ENCODE peak calls at places on chromosomes 6 and 20, in ten cellular contexts. U, T, L, D, J, Y, H, X, Z and A are unnamed samples.

GRCh38 chr6:129853996-129854711 is 7.0 kb downstream of the TMEM244 start:
- DNase-seq in U (peak; percentile 9), T (no peak), L (no peak), D (no peak), J (no peak), Y (no peak), H (no peak), X (no peak), Z (peak; percentile 64), A (no peak)

GRCh38 chr6:134379086-134379485 is 61.2 kb upstream of the SGK1 start:
- DNase-seq in U (no peak), T (no peak), L (no peak), D (no peak), J (peak; percentile 67), Y (no peak), H (peak; percentile 60), X (no peak), Z (peak; percentile 87), A (peak; percentile 90)

GRCh38 chr20:32480361-32481199 is 104.6 kb downstream of the NOL4L start:
- DNase-seq in U (no peak), T (no peak), L (no peak), D (no peak), J (peak; percentile 48), Y (peak; percentile 32), H (no peak), X (no peak), Z (no peak), A (no peak)

GRCh38 chr6:121161881-121162280 is 172.4 kb downstream of the TBC1D32 start:
- DNase-seq in U (no peak), T (no peak), L (no peak), D (no peak), J (no peak), Y (no peak), H (no peak), X (no peak), Z (no peak), A (no peak)

GRCh38 chr20:51660741-51661608 is 107.2 kb downstream of the ATP9A start:
- DNase-seq in U (peak; percentile 48), T (no peak), L (no peak), D (no peak), J (no peak), Y (no peak), H (no peak), X (no peak), Z (peak; percentile 100), A (no peak)

GRCh38 chr6:6314601-6315000 is 5.9 kb downstream of the F13A1 start:
- DNase-seq in U (no peak), T (no peak), L (no peak), D (no peak), J (no peak), Y (no peak), H (no peak), X (no peak), Z (no peak), A (no peak)

GRCh38 chr6:163659807-163660206 is 245.3 kb downstream of the QKI start:
- DNase-seq in U (no peak), T (no peak), L (no peak), D (no peak), J (no peak), Y (no peak), H (no peak), X (no peak), Z (no peak), A (no peak)

GRCh38 chr6:150897400-150897943 is 32.0 kb downstream of the MTHFD1L start:
- DNase-seq in U (no peak), T (no peak), L (no peak), D (no peak), J (no peak), Y (no peak), H (no peak), X (no peak), Z (no peak), A (no peak)

GRCh38 chr6:37244430-37245310 is 12.9 kb upstream of the TBC1D22B start:
- DNase-seq in U (peak; percentile 100), T (no peak), L (peak; percentile 70), D (peak; percentile 73), J (no peak), Y (no peak), H (peak; percentile 72), X (peak; percentile 91), Z (peak; percentile 5), A (peak; percentile 52)

DNA sequence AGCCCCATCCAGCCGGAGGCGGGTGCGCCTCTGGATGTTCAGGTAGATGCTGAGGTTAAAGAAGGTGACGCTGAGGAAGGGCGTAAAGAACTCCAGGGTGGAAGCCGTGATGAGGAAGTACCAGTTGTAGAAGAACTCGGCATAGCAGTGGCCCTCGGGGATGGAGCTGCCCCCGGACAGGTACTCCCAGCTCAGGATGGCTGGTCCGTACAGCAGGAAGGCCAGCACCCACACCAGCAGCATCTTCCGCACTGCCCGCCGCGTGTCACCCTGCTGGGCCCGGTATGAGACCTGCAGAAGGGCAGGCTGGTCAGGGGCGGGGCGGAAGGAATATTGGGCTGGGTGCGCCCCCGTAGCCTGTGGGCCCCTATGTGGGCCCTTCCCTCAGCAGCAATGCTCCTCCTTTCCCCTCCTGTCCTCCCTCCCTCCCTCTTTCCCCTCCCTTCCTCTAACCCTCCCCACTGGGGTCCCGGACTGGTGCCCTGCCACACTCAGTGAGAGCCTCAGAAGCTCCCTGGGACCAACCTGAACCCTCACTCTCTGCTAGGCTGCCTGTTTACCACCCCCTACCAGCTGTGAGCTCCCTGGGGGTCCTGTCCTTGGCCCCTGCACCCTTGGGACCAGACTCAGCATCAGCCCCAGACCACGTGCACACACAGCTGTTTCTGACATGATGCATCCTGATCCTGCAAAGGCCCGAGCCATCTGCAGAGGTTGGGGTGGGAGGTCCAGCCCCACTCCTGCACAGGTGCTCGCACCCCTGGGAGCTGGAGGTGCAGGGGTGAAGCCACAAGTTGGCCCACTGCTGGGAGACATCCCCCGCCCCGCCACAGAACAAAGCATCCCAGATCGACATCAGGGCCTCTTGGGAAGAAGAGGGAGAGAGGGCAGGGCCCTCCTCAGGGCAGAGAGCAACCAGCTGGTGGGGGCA is 3.2 kb downstream of the HRH3 start:
- DNase-seq in U (no peak), T (no peak), L (no peak), D (no peak), J (no peak), Y (no peak), H (no peak), X (no peak), Z (no peak), A (no peak)
- H3K27me3 ChIP-seq in U (peaks cover 44% of the 10 kb centered on the region), T (peaks cover 81% of the 10 kb centered on the region), L (peaks cover 74% of the 10 kb centered on the region), D (peaks cover 81% of the 10 kb centered on the region), J (peaks cover 65% of the 10 kb centered on the region), Y (peaks cover 71% of the 10 kb centered on the region), H (peaks cover 82% of the 10 kb centered on the region), X (peaks cover 85% of the 10 kb centered on the region), Z (peaks cover 39% of the 10 kb centered on the region), A (peaks cover 28% of the 10 kb centered on the region)

DNA sequence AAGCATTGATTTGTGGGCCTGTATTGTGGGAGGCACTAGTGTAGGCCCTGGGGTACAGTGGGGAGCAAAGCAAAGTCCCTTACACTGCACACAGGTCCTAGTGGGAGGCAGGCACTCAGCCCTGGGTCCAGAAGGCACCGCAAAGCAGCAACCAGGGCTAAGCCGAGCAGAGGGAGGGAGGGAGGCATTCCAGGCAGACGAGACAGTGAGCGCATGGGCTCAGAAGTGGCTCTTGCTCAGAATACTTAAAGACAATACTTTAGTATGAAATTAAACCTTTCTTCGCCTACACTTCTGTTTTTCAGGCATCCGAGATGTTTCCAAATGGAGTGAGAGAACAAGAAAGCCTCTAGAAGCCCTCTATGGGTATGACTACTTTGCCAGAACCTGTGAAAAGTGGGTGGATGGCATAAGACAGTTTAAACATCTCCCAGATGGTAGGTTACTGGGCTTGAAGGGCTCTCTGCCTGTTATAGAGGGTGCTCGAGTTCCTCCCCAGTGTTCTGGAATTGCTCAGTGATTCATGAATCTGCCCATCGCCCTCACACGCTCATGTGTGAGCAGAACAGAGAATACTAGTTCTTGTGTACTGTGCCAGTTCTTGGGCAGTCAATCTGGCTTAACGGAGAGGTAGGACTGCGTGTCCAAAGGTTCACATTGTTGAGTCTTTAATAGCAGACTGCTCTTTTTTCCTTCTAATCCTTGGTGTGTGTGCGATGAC is 18.7 kb downstream of the BPHL start:
- DNase-seq in U (no peak), T (no peak), L (no peak), D (no peak), J (no peak), Y (no peak), H (no peak), X (no peak), Z (no peak), A (no peak)
- TF ChIP-seq CTCF in U (no peak), T (no peak), L (no peak), D (no peak), J (no peak), Y (no peak), H (no peak), X (no peak), Z (no peak), A (no peak)

GRCh38 chr20:50472693-50473610 is 37.2 kb upstream of the PTPN1 start:
- DNase-seq in U (no peak), T (peak; percentile 23), L (no peak), D (no peak), J (no peak), Y (no peak), H (no peak), X (no peak), Z (no peak), A (no peak)

GRCh38 chr20:50469324-50469723 is 40.9 kb upstream of the PTPN1 start:
- DNase-seq in U (no peak), T (no peak), L (no peak), D (no peak), J (no peak), Y (no peak), H (no peak), X (no peak), Z (no peak), A (no peak)

GRCh38 chr20:50469796-50470195 is 40.4 kb upstream of the PTPN1 start:
- DNase-seq in U (no peak), T (no peak), L (no peak), D (no peak), J (no peak), Y (no peak), H (no peak), X (no peak), Z (no peak), A (no peak)

GRCh38 chr20:50470249-50470858 is 39.8 kb upstream of the PTPN1 start:
- DNase-seq in U (peak; percentile 48), T (no peak), L (no peak), D (no peak), J (no peak), Y (no peak), H (no peak), X (no peak), Z (no peak), A (no peak)

DNA sequence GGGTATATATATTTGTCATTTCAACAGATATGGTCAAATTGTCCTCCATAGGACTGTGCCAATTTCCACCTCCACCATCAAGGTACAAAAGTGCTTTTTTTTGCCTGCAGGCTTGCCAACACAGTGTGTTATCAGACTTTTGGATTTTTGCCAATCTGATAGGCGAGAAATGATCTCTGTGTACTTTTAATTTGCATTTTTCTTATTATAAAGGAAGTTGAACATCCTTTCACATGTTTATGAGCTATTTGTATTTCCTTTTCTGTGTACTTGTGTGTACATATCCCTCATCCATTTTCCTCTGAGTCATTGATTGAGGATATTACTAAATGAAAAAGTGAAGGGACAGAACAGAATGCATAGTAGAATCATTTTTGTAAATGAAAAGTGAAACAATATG is 39.0 kb upstream of the PTPN1 start:
- DNase-seq in U (no peak), T (no peak), L (no peak), D (no peak), J (no peak), Y (no peak), H (no peak), X (no peak), Z (peak; percentile 41), A (no peak)
- H3K4me3 ChIP-seq in U (no peak overlapping the region), T (no peak overlapping the region), L (no peak overlapping the region), D (no peak overlapping the region), J (no peak overlapping the region), Y (no peak overlapping the region), H (no peak overlapping the region), X (no peak overlapping the region), Z (no peak overlapping the region), A (no peak overlapping the region)

GRCh38 chr6:38975621-38976049 is 72.9 kb upstream of the GLP1R start:
- DNase-seq in U (peak; percentile 22), T (no peak), L (no peak), D (no peak), J (no peak), Y (no peak), H (no peak), X (no peak), Z (peak; percentile 36), A (no peak)
- H3K27me3 ChIP-seq in U (peaks cover 2% of the 10 kb centered on the region), T (no peaks in the 10 kb centered on the region), L (peaks cover 14% of the 10 kb centered on the region), D (peaks cover 12% of the 10 kb centered on the region), J (no peaks in the 10 kb centered on the region), Y (no peaks in the 10 kb centered on the region), H (no peaks in the 10 kb centered on the region), X (no peaks in the 10 kb centered on the region), Z (peaks cover 54% of the 10 kb centered on the region), A (no peaks in the 10 kb centered on the region)